ENCODE peak calls at places on chromosomes 13 and 19, in five cellular contexts. One of them, this sample, is unnamed.

GRCh38 chr19:35039881-35040456 is 1.6 kb upstream of the HPN start:
- DNase-seq in choroid plexus epithelial cell: no peak
- DNase-seq in fibroblast of pulmonary artery: no peak
- DNase-seq in NCI-H446: no peak
- DNase-seq in activated naive CD8-positive, alpha-beta T cell treated with anti-CD3 and anti-CD28 coated beads, Interleukin-2, amount 50 U/mL, for 16 hours: no peak
- DNase-seq in this sample: no peak

GRCh38 chr13:18953139-18953930 is 228.3 kb downstream of the TUBA3C start:
- DNase-seq in choroid plexus epithelial cell: no peak
- DNase-seq in fibroblast of pulmonary artery: no peak
- DNase-seq in NCI-H446: no peak
- DNase-seq in activated naive CD8-positive, alpha-beta T cell treated with anti-CD3 and anti-CD28 coated beads, Interleukin-2, amount 50 U/mL, for 16 hours: no peak
- DNase-seq in this sample: no peak

GRCh38 chr19:28934626-28935025 is 278.3 kb downstream of the UQCRFS1 start:
- DNase-seq in choroid plexus epithelial cell: peak
- DNase-seq in fibroblast of pulmonary artery: no peak
- DNase-seq in NCI-H446: no peak
- DNase-seq in activated naive CD8-positive, alpha-beta T cell treated with anti-CD3 and anti-CD28 coated beads, Interleukin-2, amount 50 U/mL, for 16 hours: no peak
- DNase-seq in this sample: no peak

GRCh38 chr13:114157869-114158495 is 21.1 kb upstream of the CFAP97D2 start:
- DNase-seq in choroid plexus epithelial cell: no peak
- DNase-seq in fibroblast of pulmonary artery: no peak
- DNase-seq in NCI-H446: no peak
- DNase-seq in activated naive CD8-positive, alpha-beta T cell treated with anti-CD3 and anti-CD28 coated beads, Interleukin-2, amount 50 U/mL, for 16 hours: no peak
- DNase-seq in this sample: no peak

GRCh38 chr13:24910502-24911134 is 146.6 kb downstream of the RNF17 start:
- DNase-seq in choroid plexus epithelial cell: peak
- DNase-seq in fibroblast of pulmonary artery: no peak
- DNase-seq in NCI-H446: no peak
- DNase-seq in activated naive CD8-positive, alpha-beta T cell treated with anti-CD3 and anti-CD28 coated beads, Interleukin-2, amount 50 U/mL, for 16 hours: no peak
- DNase-seq in this sample: no peak

GRCh38 chr13:93002071-93002470 is 224.5 kb upstream of the GPC6 start:
- DNase-seq in choroid plexus epithelial cell: no peak
- DNase-seq in fibroblast of pulmonary artery: no peak
- DNase-seq in NCI-H446: no peak
- DNase-seq in activated naive CD8-positive, alpha-beta T cell treated with anti-CD3 and anti-CD28 coated beads, Interleukin-2, amount 50 U/mL, for 16 hours: no peak
- DNase-seq in this sample: no peak

GRCh38 chr19:13765395-13766094 is 1.2 kb downstream of the MRI1 start:
- DNase-seq in choroid plexus epithelial cell: no peak
- DNase-seq in fibroblast of pulmonary artery: no peak
- DNase-seq in NCI-H446: no peak
- DNase-seq in activated naive CD8-positive, alpha-beta T cell treated with anti-CD3 and anti-CD28 coated beads, Interleukin-2, amount 50 U/mL, for 16 hours: no peak
- DNase-seq in this sample: peak

GRCh38 chr19:33312065-33312464 is 9.7 kb upstream of the CEBPA start:
- DNase-seq in choroid plexus epithelial cell: no peak
- DNase-seq in fibroblast of pulmonary artery: no peak
- DNase-seq in NCI-H446: no peak
- DNase-seq in activated naive CD8-positive, alpha-beta T cell treated with anti-CD3 and anti-CD28 coated beads, Interleukin-2, amount 50 U/mL, for 16 hours: no peak
- DNase-seq in this sample: no peak

GRCh38 chr13:22357132-22357531 is 686.3 kb downstream of the FGF9 start:
- DNase-seq in choroid plexus epithelial cell: no peak
- DNase-seq in fibroblast of pulmonary artery: no peak
- DNase-seq in NCI-H446: no peak
- DNase-seq in activated naive CD8-positive, alpha-beta T cell treated with anti-CD3 and anti-CD28 coated beads, Interleukin-2, amount 50 U/mL, for 16 hours: no peak
- DNase-seq in this sample: peak

GRCh38 chr19:5667751-5668271 is 12.5 kb downstream of the MICOS13 start:
- DNase-seq in choroid plexus epithelial cell: no peak
- DNase-seq in fibroblast of pulmonary artery: no peak
- DNase-seq in NCI-H446: no peak
- DNase-seq in activated naive CD8-positive, alpha-beta T cell treated with anti-CD3 and anti-CD28 coated beads, Interleukin-2, amount 50 U/mL, for 16 hours: no peak
- DNase-seq in this sample: no peak

GRCh38 chr13:44920013-44920412 is 69.3 kb downstream of the NUFIP1 start:
- DNase-seq in choroid plexus epithelial cell: no peak
- DNase-seq in fibroblast of pulmonary artery: no peak
- DNase-seq in NCI-H446: no peak
- DNase-seq in activated naive CD8-positive, alpha-beta T cell treated with anti-CD3 and anti-CD28 coated beads, Interleukin-2, amount 50 U/mL, for 16 hours: no peak
- DNase-seq in this sample: no peak

GRCh38 chr19:21947775-21948174 is 63.0 kb downstream of the ZNF208 start:
- DNase-seq in choroid plexus epithelial cell: peak
- DNase-seq in fibroblast of pulmonary artery: peak
- DNase-seq in NCI-H446: no peak
- DNase-seq in activated naive CD8-positive, alpha-beta T cell treated with anti-CD3 and anti-CD28 coated beads, Interleukin-2, amount 50 U/mL, for 16 hours: no peak
- DNase-seq in this sample: peak

GRCh38 chr19:55600336-55601028 is 394 bp downstream of the ZNF524 start:
- DNase-seq in choroid plexus epithelial cell: no peak
- DNase-seq in fibroblast of pulmonary artery: no peak
- DNase-seq in NCI-H446: no peak
- DNase-seq in activated naive CD8-positive, alpha-beta T cell treated with anti-CD3 and anti-CD28 coated beads, Interleukin-2, amount 50 U/mL, for 16 hours: no peak
- DNase-seq in this sample: peak

GRCh38 chr13:24050796-24051715 is 109.5 kb upstream of the SPATA13 start:
- DNase-seq in choroid plexus epithelial cell: no peak
- DNase-seq in fibroblast of pulmonary artery: no peak
- DNase-seq in NCI-H446: no peak
- DNase-seq in activated naive CD8-positive, alpha-beta T cell treated with anti-CD3 and anti-CD28 coated beads, Interleukin-2, amount 50 U/mL, for 16 hours: no peak
- DNase-seq in this sample: no peak

GRCh38 chr19:18007605-18007938 is 398 bp upstream of the ARRDC2 start:
- DNase-seq in choroid plexus epithelial cell: no peak
- DNase-seq in fibroblast of pulmonary artery: no peak
- DNase-seq in NCI-H446: no peak
- DNase-seq in activated naive CD8-positive, alpha-beta T cell treated with anti-CD3 and anti-CD28 coated beads, Interleukin-2, amount 50 U/mL, for 16 hours: no peak
- DNase-seq in this sample: no peak

GRCh38 chr19:19543101-19543500 is 5.0 kb downstream of the CILP2 start:
- DNase-seq in choroid plexus epithelial cell: no peak
- DNase-seq in fibroblast of pulmonary artery: no peak
- DNase-seq in NCI-H446: no peak
- DNase-seq in activated naive CD8-positive, alpha-beta T cell treated with anti-CD3 and anti-CD28 coated beads, Interleukin-2, amount 50 U/mL, for 16 hours: no peak
- DNase-seq in this sample: no peak

GRCh38 chr19:45729774-45730388 is 815 bp downstream of the FBXO46 start:
- DNase-seq in choroid plexus epithelial cell: peak
- DNase-seq in fibroblast of pulmonary artery: no peak
- DNase-seq in NCI-H446: no peak
- DNase-seq in activated naive CD8-positive, alpha-beta T cell treated with anti-CD3 and anti-CD28 coated beads, Interleukin-2, amount 50 U/mL, for 16 hours: no peak
- DNase-seq in this sample: peak

GRCh38 chr13:48333976-48334375 is 30.4 kb downstream of the RB1 start:
- DNase-seq in choroid plexus epithelial cell: peak
- DNase-seq in fibroblast of pulmonary artery: peak
- DNase-seq in NCI-H446: no peak
- DNase-seq in activated naive CD8-positive, alpha-beta T cell treated with anti-CD3 and anti-CD28 coated beads, Interleukin-2, amount 50 U/mL, for 16 hours: no peak
- DNase-seq in this sample: peak

GRCh38 chr13:21231426-21231945 is 55.0 kb downstream of the MRPL57 start:
- DNase-seq in choroid plexus epithelial cell: no peak
- DNase-seq in fibroblast of pulmonary artery: no peak
- DNase-seq in NCI-H446: no peak
- DNase-seq in activated naive CD8-positive, alpha-beta T cell treated with anti-CD3 and anti-CD28 coated beads, Interleukin-2, amount 50 U/mL, for 16 hours: no peak
- DNase-seq in this sample: peak

GRCh38 chr13:97329331-97329730 is 104.6 kb upstream of the RAP2A start:
- DNase-seq in choroid plexus epithelial cell: peak
- DNase-seq in fibroblast of pulmonary artery: peak
- DNase-seq in NCI-H446: no peak
- DNase-seq in activated naive CD8-positive, alpha-beta T cell treated with anti-CD3 and anti-CD28 coated beads, Interleukin-2, amount 50 U/mL, for 16 hours: no peak
- DNase-seq in this sample: no peak

GRCh38 chr19:1266818-1267440 is 2.2 kb upstream of the CIRBP start:
- DNase-seq in choroid plexus epithelial cell: peak
- DNase-seq in fibroblast of pulmonary artery: peak
- DNase-seq in NCI-H446: peak
- DNase-seq in activated naive CD8-positive, alpha-beta T cell treated with anti-CD3 and anti-CD28 coated beads, Interleukin-2, amount 50 U/mL, for 16 hours: no peak
- DNase-seq in this sample: peak

GRCh38 chr13:75135325-75135825 is 346.6 kb downstream of the TBC1D4 start:
- DNase-seq in choroid plexus epithelial cell: peak
- DNase-seq in fibroblast of pulmonary artery: peak
- DNase-seq in NCI-H446: no peak
- DNase-seq in activated naive CD8-positive, alpha-beta T cell treated with anti-CD3 and anti-CD28 coated beads, Interleukin-2, amount 50 U/mL, for 16 hours: no peak
- DNase-seq in this sample: peak

GRCh38 chr19:48248081-48248833 is 7.5 kb downstream of the CARD8 start:
- DNase-seq in choroid plexus epithelial cell: no peak
- DNase-seq in fibroblast of pulmonary artery: no peak
- DNase-seq in NCI-H446: no peak
- DNase-seq in activated naive CD8-positive, alpha-beta T cell treated with anti-CD3 and anti-CD28 coated beads, Interleukin-2, amount 50 U/mL, for 16 hours: no peak
- DNase-seq in this sample: no peak

GRCh38 chr19:45496349-45496953 is 396 bp downstream of the RTN2 start:
- DNase-seq in choroid plexus epithelial cell: no peak
- DNase-seq in fibroblast of pulmonary artery: no peak
- DNase-seq in NCI-H446: no peak
- DNase-seq in activated naive CD8-positive, alpha-beta T cell treated with anti-CD3 and anti-CD28 coated beads, Interleukin-2, amount 50 U/mL, for 16 hours: no peak
- DNase-seq in this sample: peak

GRCh38 chr19:38975214-38975860 is at the start of gene FBXO17:
- DNase-seq in choroid plexus epithelial cell: peak
- DNase-seq in fibroblast of pulmonary artery: peak
- DNase-seq in NCI-H446: no peak
- DNase-seq in activated naive CD8-positive, alpha-beta T cell treated with anti-CD3 and anti-CD28 coated beads, Interleukin-2, amount 50 U/mL, for 16 hours: no peak
- DNase-seq in this sample: peak

GRCh38 chr13:112814905-112815585 is 125.2 kb downstream of the ATP11A start:
- DNase-seq in choroid plexus epithelial cell: no peak
- DNase-seq in fibroblast of pulmonary artery: peak
- DNase-seq in NCI-H446: no peak
- DNase-seq in activated naive CD8-positive, alpha-beta T cell treated with anti-CD3 and anti-CD28 coated beads, Interleukin-2, amount 50 U/mL, for 16 hours: no peak
- DNase-seq in this sample: peak

GRCh38 chr13:80904386-80904785 is 563.5 kb upstream of the SPRY2 start:
- DNase-seq in choroid plexus epithelial cell: no peak
- DNase-seq in fibroblast of pulmonary artery: no peak
- DNase-seq in NCI-H446: no peak
- DNase-seq in activated naive CD8-positive, alpha-beta T cell treated with anti-CD3 and anti-CD28 coated beads, Interleukin-2, amount 50 U/mL, for 16 hours: no peak
- DNase-seq in this sample: no peak

GRCh38 chr13:102240110-102240509 is 161.7 kb downstream of the FGF14 start:
- DNase-seq in choroid plexus epithelial cell: no peak
- DNase-seq in fibroblast of pulmonary artery: no peak
- DNase-seq in NCI-H446: no peak
- DNase-seq in activated naive CD8-positive, alpha-beta T cell treated with anti-CD3 and anti-CD28 coated beads, Interleukin-2, amount 50 U/mL, for 16 hours: no peak
- DNase-seq in this sample: no peak

GRCh38 chr13:106899444-106899843 is 331.5 kb upstream of the ARGLU1 start:
- DNase-seq in choroid plexus epithelial cell: no peak
- DNase-seq in fibroblast of pulmonary artery: peak
- DNase-seq in NCI-H446: no peak
- DNase-seq in activated naive CD8-positive, alpha-beta T cell treated with anti-CD3 and anti-CD28 coated beads, Interleukin-2, amount 50 U/mL, for 16 hours: no peak
- DNase-seq in this sample: peak